ENCODE peak calls at places on chromosomes 3 and 15, in eight cellular contexts. One of them, this sample, is unnamed.
A peak's percentile ranks its signal among the peaks of the same experiment; 100 is the strongest.

GRCh38 chr15:61629269-61629668 is 400.2 kb upstream of the RORA start:
- DNase-seq in stimulated activated CD4-positive, alpha-beta T cell treated with anti-CD3 and anti-CD28 coated beads, Interleukin-2, amount 100 ng/mL, for 48 hours: no peak
- DNase-seq in HTR-8/SVneo: no peak
- DNase-seq in aorta: no peak
- DNase-seq in NK-92 treated with Interleukin-12 subunit alpha and Interleukin-12 subunit beta, amount 100 ng/mL, for 24 hours: no peak
- DNase-seq in NCI-H510A treated with DMSO at 0.1 percent for 48 hours: no peak
- DNase-seq in activated naive CD8-positive, alpha-beta T cell treated with anti-CD3 and anti-CD28 coated beads for 36 hours: no peak
- DNase-seq in effector memory CD4-positive, alpha-beta T cell: no peak
- DNase-seq in this sample: no peak

GRCh38 chr3:36944641-36945270 is at the start of gene TRANK1:
- DNase-seq in stimulated activated CD4-positive, alpha-beta T cell treated with anti-CD3 and anti-CD28 coated beads, Interleukin-2, amount 100 ng/mL, for 48 hours: peak; percentile 61
- DNase-seq in HTR-8/SVneo: no peak
- DNase-seq in aorta: peak; percentile 87
- DNase-seq in NK-92 treated with Interleukin-12 subunit alpha and Interleukin-12 subunit beta, amount 100 ng/mL, for 24 hours: no peak
- DNase-seq in NCI-H510A treated with DMSO at 0.1 percent for 48 hours: peak; percentile 61
- DNase-seq in activated naive CD8-positive, alpha-beta T cell treated with anti-CD3 and anti-CD28 coated beads for 36 hours: peak; percentile 84
- DNase-seq in effector memory CD4-positive, alpha-beta T cell: peak; percentile 74
- DNase-seq in this sample: no peak

GRCh38 chr3:8838239-8838638 is 68.8 kb upstream of the OXTR start:
- DNase-seq in stimulated activated CD4-positive, alpha-beta T cell treated with anti-CD3 and anti-CD28 coated beads, Interleukin-2, amount 100 ng/mL, for 48 hours: no peak
- DNase-seq in HTR-8/SVneo: no peak
- DNase-seq in aorta: no peak
- DNase-seq in NK-92 treated with Interleukin-12 subunit alpha and Interleukin-12 subunit beta, amount 100 ng/mL, for 24 hours: no peak
- DNase-seq in NCI-H510A treated with DMSO at 0.1 percent for 48 hours: no peak
- DNase-seq in activated naive CD8-positive, alpha-beta T cell treated with anti-CD3 and anti-CD28 coated beads for 36 hours: no peak
- DNase-seq in effector memory CD4-positive, alpha-beta T cell: no peak
- DNase-seq in this sample: no peak

GRCh38 chr3:128290484-128290883 is 137.2 kb downstream of the EEFSEC start:
- DNase-seq in stimulated activated CD4-positive, alpha-beta T cell treated with anti-CD3 and anti-CD28 coated beads, Interleukin-2, amount 100 ng/mL, for 48 hours: no peak
- DNase-seq in HTR-8/SVneo: no peak
- DNase-seq in aorta: no peak
- DNase-seq in NK-92 treated with Interleukin-12 subunit alpha and Interleukin-12 subunit beta, amount 100 ng/mL, for 24 hours: no peak
- DNase-seq in NCI-H510A treated with DMSO at 0.1 percent for 48 hours: no peak
- DNase-seq in activated naive CD8-positive, alpha-beta T cell treated with anti-CD3 and anti-CD28 coated beads for 36 hours: no peak
- DNase-seq in effector memory CD4-positive, alpha-beta T cell: no peak
- DNase-seq in this sample: no peak

GRCh38 chr3:82163907-82164520 is 402.6 kb upstream of the GBE1 start:
- DNase-seq in stimulated activated CD4-positive, alpha-beta T cell treated with anti-CD3 and anti-CD28 coated beads, Interleukin-2, amount 100 ng/mL, for 48 hours: no peak
- DNase-seq in HTR-8/SVneo: peak; percentile 1
- DNase-seq in aorta: no peak
- DNase-seq in NK-92 treated with Interleukin-12 subunit alpha and Interleukin-12 subunit beta, amount 100 ng/mL, for 24 hours: no peak
- DNase-seq in NCI-H510A treated with DMSO at 0.1 percent for 48 hours: no peak
- DNase-seq in activated naive CD8-positive, alpha-beta T cell treated with anti-CD3 and anti-CD28 coated beads for 36 hours: no peak
- DNase-seq in effector memory CD4-positive, alpha-beta T cell: no peak
- DNase-seq in this sample: no peak

GRCh38 chr3:129467934-129468333 is 27.9 kb downstream of the IFT122 start:
- DNase-seq in stimulated activated CD4-positive, alpha-beta T cell treated with anti-CD3 and anti-CD28 coated beads, Interleukin-2, amount 100 ng/mL, for 48 hours: no peak
- DNase-seq in HTR-8/SVneo: no peak
- DNase-seq in aorta: no peak
- DNase-seq in NK-92 treated with Interleukin-12 subunit alpha and Interleukin-12 subunit beta, amount 100 ng/mL, for 24 hours: no peak
- DNase-seq in NCI-H510A treated with DMSO at 0.1 percent for 48 hours: no peak
- DNase-seq in activated naive CD8-positive, alpha-beta T cell treated with anti-CD3 and anti-CD28 coated beads for 36 hours: no peak
- DNase-seq in effector memory CD4-positive, alpha-beta T cell: no peak
- DNase-seq in this sample: no peak

GRCh38 chr3:161349529-161350278 is 21.6 kb downstream of the SPTSSB start:
- DNase-seq in stimulated activated CD4-positive, alpha-beta T cell treated with anti-CD3 and anti-CD28 coated beads, Interleukin-2, amount 100 ng/mL, for 48 hours: no peak
- DNase-seq in HTR-8/SVneo: peak; percentile 25
- DNase-seq in aorta: no peak
- DNase-seq in NK-92 treated with Interleukin-12 subunit alpha and Interleukin-12 subunit beta, amount 100 ng/mL, for 24 hours: peak; percentile 39
- DNase-seq in NCI-H510A treated with DMSO at 0.1 percent for 48 hours: no peak
- DNase-seq in activated naive CD8-positive, alpha-beta T cell treated with anti-CD3 and anti-CD28 coated beads for 36 hours: peak; percentile 30
- DNase-seq in effector memory CD4-positive, alpha-beta T cell: no peak
- DNase-seq in this sample: peak; percentile 98

GRCh38 chr3:51332156-51332555 is 52.9 kb upstream of the MANF start:
- DNase-seq in stimulated activated CD4-positive, alpha-beta T cell treated with anti-CD3 and anti-CD28 coated beads, Interleukin-2, amount 100 ng/mL, for 48 hours: no peak
- DNase-seq in HTR-8/SVneo: no peak
- DNase-seq in aorta: no peak
- DNase-seq in NK-92 treated with Interleukin-12 subunit alpha and Interleukin-12 subunit beta, amount 100 ng/mL, for 24 hours: no peak
- DNase-seq in NCI-H510A treated with DMSO at 0.1 percent for 48 hours: no peak
- DNase-seq in activated naive CD8-positive, alpha-beta T cell treated with anti-CD3 and anti-CD28 coated beads for 36 hours: no peak
- DNase-seq in effector memory CD4-positive, alpha-beta T cell: no peak
- DNase-seq in this sample: no peak

GRCh38 chr3:16632395-16632794 is 27.2 kb upstream of the DAZL start:
- DNase-seq in stimulated activated CD4-positive, alpha-beta T cell treated with anti-CD3 and anti-CD28 coated beads, Interleukin-2, amount 100 ng/mL, for 48 hours: no peak
- DNase-seq in HTR-8/SVneo: no peak
- DNase-seq in aorta: no peak
- DNase-seq in NK-92 treated with Interleukin-12 subunit alpha and Interleukin-12 subunit beta, amount 100 ng/mL, for 24 hours: no peak
- DNase-seq in NCI-H510A treated with DMSO at 0.1 percent for 48 hours: no peak
- DNase-seq in activated naive CD8-positive, alpha-beta T cell treated with anti-CD3 and anti-CD28 coated beads for 36 hours: no peak
- DNase-seq in effector memory CD4-positive, alpha-beta T cell: no peak
- DNase-seq in this sample: no peak

GRCh38 chr3:29912600-29913288 is 631.9 kb downstream of the RBMS3 start:
- DNase-seq in stimulated activated CD4-positive, alpha-beta T cell treated with anti-CD3 and anti-CD28 coated beads, Interleukin-2, amount 100 ng/mL, for 48 hours: no peak
- DNase-seq in HTR-8/SVneo: no peak
- DNase-seq in aorta: no peak
- DNase-seq in NK-92 treated with Interleukin-12 subunit alpha and Interleukin-12 subunit beta, amount 100 ng/mL, for 24 hours: no peak
- DNase-seq in NCI-H510A treated with DMSO at 0.1 percent for 48 hours: no peak
- DNase-seq in activated naive CD8-positive, alpha-beta T cell treated with anti-CD3 and anti-CD28 coated beads for 36 hours: no peak
- DNase-seq in effector memory CD4-positive, alpha-beta T cell: no peak
- DNase-seq in this sample: no peak

GRCh38 chr3:107523361-107524213 is 825 bp downstream of the BBX start:
- DNase-seq in stimulated activated CD4-positive, alpha-beta T cell treated with anti-CD3 and anti-CD28 coated beads, Interleukin-2, amount 100 ng/mL, for 48 hours: peak; percentile 37
- DNase-seq in HTR-8/SVneo: peak; percentile 15
- DNase-seq in aorta: peak; percentile 65
- DNase-seq in NK-92 treated with Interleukin-12 subunit alpha and Interleukin-12 subunit beta, amount 100 ng/mL, for 24 hours: peak; percentile 64
- DNase-seq in NCI-H510A treated with DMSO at 0.1 percent for 48 hours: peak; percentile 24
- DNase-seq in activated naive CD8-positive, alpha-beta T cell treated with anti-CD3 and anti-CD28 coated beads for 36 hours: peak; percentile 62
- DNase-seq in effector memory CD4-positive, alpha-beta T cell: peak; percentile 37
- DNase-seq in this sample: no peak

GRCh38 chr3:172061724-172062184 is 22.4 kb downstream of the FNDC3B start:
- DNase-seq in stimulated activated CD4-positive, alpha-beta T cell treated with anti-CD3 and anti-CD28 coated beads, Interleukin-2, amount 100 ng/mL, for 48 hours: no peak
- DNase-seq in HTR-8/SVneo: no peak
- DNase-seq in aorta: no peak
- DNase-seq in NK-92 treated with Interleukin-12 subunit alpha and Interleukin-12 subunit beta, amount 100 ng/mL, for 24 hours: no peak
- DNase-seq in NCI-H510A treated with DMSO at 0.1 percent for 48 hours: no peak
- DNase-seq in activated naive CD8-positive, alpha-beta T cell treated with anti-CD3 and anti-CD28 coated beads for 36 hours: no peak
- DNase-seq in effector memory CD4-positive, alpha-beta T cell: no peak
- DNase-seq in this sample: no peak

GRCh38 chr3:183013074-183013473 is 32.7 kb upstream of the DCUN1D1 start:
- DNase-seq in stimulated activated CD4-positive, alpha-beta T cell treated with anti-CD3 and anti-CD28 coated beads, Interleukin-2, amount 100 ng/mL, for 48 hours: no peak
- DNase-seq in HTR-8/SVneo: no peak
- DNase-seq in aorta: no peak
- DNase-seq in NK-92 treated with Interleukin-12 subunit alpha and Interleukin-12 subunit beta, amount 100 ng/mL, for 24 hours: no peak
- DNase-seq in NCI-H510A treated with DMSO at 0.1 percent for 48 hours: no peak
- DNase-seq in activated naive CD8-positive, alpha-beta T cell treated with anti-CD3 and anti-CD28 coated beads for 36 hours: no peak
- DNase-seq in effector memory CD4-positive, alpha-beta T cell: no peak
- DNase-seq in this sample: no peak

GRCh38 chr3:58025824-58026579 is 17.8 kb downstream of the FLNB start:
- DNase-seq in stimulated activated CD4-positive, alpha-beta T cell treated with anti-CD3 and anti-CD28 coated beads, Interleukin-2, amount 100 ng/mL, for 48 hours: no peak
- DNase-seq in HTR-8/SVneo: no peak
- DNase-seq in aorta: peak; percentile 63
- DNase-seq in NK-92 treated with Interleukin-12 subunit alpha and Interleukin-12 subunit beta, amount 100 ng/mL, for 24 hours: no peak
- DNase-seq in NCI-H510A treated with DMSO at 0.1 percent for 48 hours: peak; percentile 84
- DNase-seq in activated naive CD8-positive, alpha-beta T cell treated with anti-CD3 and anti-CD28 coated beads for 36 hours: no peak
- DNase-seq in effector memory CD4-positive, alpha-beta T cell: no peak
- DNase-seq in this sample: no peak

GRCh38 chr3:182979103-182979697 is 1.1 kb downstream of the DCUN1D1 start:
- DNase-seq in stimulated activated CD4-positive, alpha-beta T cell treated with anti-CD3 and anti-CD28 coated beads, Interleukin-2, amount 100 ng/mL, for 48 hours: no peak
- DNase-seq in HTR-8/SVneo: no peak
- DNase-seq in aorta: no peak
- DNase-seq in NK-92 treated with Interleukin-12 subunit alpha and Interleukin-12 subunit beta, amount 100 ng/mL, for 24 hours: no peak
- DNase-seq in NCI-H510A treated with DMSO at 0.1 percent for 48 hours: peak; percentile 54
- DNase-seq in activated naive CD8-positive, alpha-beta T cell treated with anti-CD3 and anti-CD28 coated beads for 36 hours: no peak
- DNase-seq in effector memory CD4-positive, alpha-beta T cell: no peak
- DNase-seq in this sample: no peak

GRCh38 chr15:40397688-40398412 is 7.7 kb upstream of the IVD start:
- DNase-seq in stimulated activated CD4-positive, alpha-beta T cell treated with anti-CD3 and anti-CD28 coated beads, Interleukin-2, amount 100 ng/mL, for 48 hours: no peak
- DNase-seq in HTR-8/SVneo: no peak
- DNase-seq in aorta: no peak
- DNase-seq in NK-92 treated with Interleukin-12 subunit alpha and Interleukin-12 subunit beta, amount 100 ng/mL, for 24 hours: no peak
- DNase-seq in NCI-H510A treated with DMSO at 0.1 percent for 48 hours: no peak
- DNase-seq in activated naive CD8-positive, alpha-beta T cell treated with anti-CD3 and anti-CD28 coated beads for 36 hours: no peak
- DNase-seq in effector memory CD4-positive, alpha-beta T cell: no peak
- DNase-seq in this sample: no peak

GRCh38 chr3:64143399-64144130 is 81.7 kb downstream of the PRICKLE2 start:
- DNase-seq in stimulated activated CD4-positive, alpha-beta T cell treated with anti-CD3 and anti-CD28 coated beads, Interleukin-2, amount 100 ng/mL, for 48 hours: no peak
- DNase-seq in HTR-8/SVneo: peak; percentile 66
- DNase-seq in aorta: no peak
- DNase-seq in NK-92 treated with Interleukin-12 subunit alpha and Interleukin-12 subunit beta, amount 100 ng/mL, for 24 hours: no peak
- DNase-seq in NCI-H510A treated with DMSO at 0.1 percent for 48 hours: no peak
- DNase-seq in activated naive CD8-positive, alpha-beta T cell treated with anti-CD3 and anti-CD28 coated beads for 36 hours: no peak
- DNase-seq in effector memory CD4-positive, alpha-beta T cell: no peak
- DNase-seq in this sample: no peak

GRCh38 chr3:26703519-26703918 is 80.9 kb downstream of the LRRC3B start:
- DNase-seq in stimulated activated CD4-positive, alpha-beta T cell treated with anti-CD3 and anti-CD28 coated beads, Interleukin-2, amount 100 ng/mL, for 48 hours: no peak
- DNase-seq in HTR-8/SVneo: no peak
- DNase-seq in aorta: no peak
- DNase-seq in NK-92 treated with Interleukin-12 subunit alpha and Interleukin-12 subunit beta, amount 100 ng/mL, for 24 hours: no peak
- DNase-seq in NCI-H510A treated with DMSO at 0.1 percent for 48 hours: no peak
- DNase-seq in activated naive CD8-positive, alpha-beta T cell treated with anti-CD3 and anti-CD28 coated beads for 36 hours: no peak
- DNase-seq in effector memory CD4-positive, alpha-beta T cell: no peak
- DNase-seq in this sample: no peak

GRCh38 chr15:96323250-96324162 is 7.0 kb upstream of the NR2F2 start:
- DNase-seq in stimulated activated CD4-positive, alpha-beta T cell treated with anti-CD3 and anti-CD28 coated beads, Interleukin-2, amount 100 ng/mL, for 48 hours: no peak
- DNase-seq in HTR-8/SVneo: no peak
- DNase-seq in aorta: no peak
- DNase-seq in NK-92 treated with Interleukin-12 subunit alpha and Interleukin-12 subunit beta, amount 100 ng/mL, for 24 hours: no peak
- DNase-seq in NCI-H510A treated with DMSO at 0.1 percent for 48 hours: no peak
- DNase-seq in activated naive CD8-positive, alpha-beta T cell treated with anti-CD3 and anti-CD28 coated beads for 36 hours: no peak
- DNase-seq in effector memory CD4-positive, alpha-beta T cell: no peak
- DNase-seq in this sample: no peak

GRCh38 chr3:42314411-42314810 is 48.4 kb upstream of the CCK start:
- DNase-seq in stimulated activated CD4-positive, alpha-beta T cell treated with anti-CD3 and anti-CD28 coated beads, Interleukin-2, amount 100 ng/mL, for 48 hours: no peak
- DNase-seq in HTR-8/SVneo: no peak
- DNase-seq in aorta: no peak
- DNase-seq in NK-92 treated with Interleukin-12 subunit alpha and Interleukin-12 subunit beta, amount 100 ng/mL, for 24 hours: no peak
- DNase-seq in NCI-H510A treated with DMSO at 0.1 percent for 48 hours: no peak
- DNase-seq in activated naive CD8-positive, alpha-beta T cell treated with anti-CD3 and anti-CD28 coated beads for 36 hours: no peak
- DNase-seq in effector memory CD4-positive, alpha-beta T cell: no peak
- DNase-seq in this sample: no peak

GRCh38 chr15:61994216-61994615 is 66.0 kb downstream of the VPS13C start:
- DNase-seq in stimulated activated CD4-positive, alpha-beta T cell treated with anti-CD3 and anti-CD28 coated beads, Interleukin-2, amount 100 ng/mL, for 48 hours: no peak
- DNase-seq in HTR-8/SVneo: no peak
- DNase-seq in aorta: no peak
- DNase-seq in NK-92 treated with Interleukin-12 subunit alpha and Interleukin-12 subunit beta, amount 100 ng/mL, for 24 hours: no peak
- DNase-seq in NCI-H510A treated with DMSO at 0.1 percent for 48 hours: no peak
- DNase-seq in activated naive CD8-positive, alpha-beta T cell treated with anti-CD3 and anti-CD28 coated beads for 36 hours: no peak
- DNase-seq in effector memory CD4-positive, alpha-beta T cell: no peak
- DNase-seq in this sample: no peak

GRCh38 chr15:80778964-80779657 is at the start of gene CEMIP:
- DNase-seq in stimulated activated CD4-positive, alpha-beta T cell treated with anti-CD3 and anti-CD28 coated beads, Interleukin-2, amount 100 ng/mL, for 48 hours: peak; percentile 73
- DNase-seq in HTR-8/SVneo: peak; percentile 76
- DNase-seq in aorta: peak; percentile 71
- DNase-seq in NK-92 treated with Interleukin-12 subunit alpha and Interleukin-12 subunit beta, amount 100 ng/mL, for 24 hours: no peak
- DNase-seq in NCI-H510A treated with DMSO at 0.1 percent for 48 hours: peak; percentile 86
- DNase-seq in activated naive CD8-positive, alpha-beta T cell treated with anti-CD3 and anti-CD28 coated beads for 36 hours: peak; percentile 76
- DNase-seq in effector memory CD4-positive, alpha-beta T cell: no peak
- DNase-seq in this sample: no peak

GRCh38 chr3:43870110-43870509 is 179.4 kb downstream of the ABHD5 start:
- DNase-seq in stimulated activated CD4-positive, alpha-beta T cell treated with anti-CD3 and anti-CD28 coated beads, Interleukin-2, amount 100 ng/mL, for 48 hours: no peak
- DNase-seq in HTR-8/SVneo: peak; percentile 70
- DNase-seq in aorta: peak; percentile 75
- DNase-seq in NK-92 treated with Interleukin-12 subunit alpha and Interleukin-12 subunit beta, amount 100 ng/mL, for 24 hours: no peak
- DNase-seq in NCI-H510A treated with DMSO at 0.1 percent for 48 hours: no peak
- DNase-seq in activated naive CD8-positive, alpha-beta T cell treated with anti-CD3 and anti-CD28 coated beads for 36 hours: no peak
- DNase-seq in effector memory CD4-positive, alpha-beta T cell: no peak
- DNase-seq in this sample: no peak

This sample was measured in epithelial cell of prostate.